ENCODE peak calls at places on chromosomes 3 and 15, in seven cellular contexts. T, Q, G, J, Y, K and F are unnamed samples.

GRCh38 chr3:48558446-48559134 is 2.0 kb upstream of the PFKFB4 start:
- DNase-seq in K (peak), G (no peak), J (no peak), T (no peak), Q (no peak), Y (no peak), F (no peak)

GRCh38 chr3:159528251-159528895 is 460.3 kb upstream of the IL12A start:
- DNase-seq in T (no peak), Q (no peak), K (no peak), G (no peak), J (no peak), Y (no peak), F (no peak)

GRCh38 chr3:8318002-8318649 is 183.5 kb upstream of the LMCD1 start:
- DNase-seq in K (no peak), Y (peak), J (peak), Q (no peak), T (no peak), G (peak), F (no peak)

GRCh38 chr3:46853441-46854410 is 9.5 kb downstream of the MYL3 start:
- DNase-seq in Y (no peak), T (no peak), K (no peak), Q (no peak), J (no peak), G (no peak), F (no peak)

GRCh38 chr15:51878446-51879386 is 49.3 kb downstream of the TMOD3 start:
- DNase-seq in T (no peak), Y (peak), Q (no peak), K (peak), J (peak), G (peak), F (no peak)

GRCh38 chr3:125107384-125107783 is 51.6 kb upstream of the HEG1 start:
- DNase-seq in Y (no peak), Q (no peak), T (no peak), G (no peak), J (no peak), K (no peak), F (no peak)

GRCh38 chr3:183542355-183542754 is 13.2 kb downstream of the KLHL6 start:
- DNase-seq in Y (no peak), Q (no peak), T (no peak), G (no peak), K (no peak), J (no peak), F (no peak)

GRCh38 chr15:46766021-46766420 is 951.3 kb upstream of the SEMA6D start:
- DNase-seq in T (no peak), G (no peak), Q (no peak), Y (no peak), J (peak), K (no peak), F (no peak)

GRCh38 chr3:8110966-8111798 is 390.4 kb upstream of the LMCD1 start:
- DNase-seq in K (peak), T (peak), J (peak), G (peak), Y (peak), Q (peak), F (peak)

GRCh38 chr3:5694267-5694666 is 506.8 kb downstream of the EDEM1 start:
- DNase-seq in G (no peak), K (no peak), Y (no peak), T (no peak), J (no peak), Q (no peak), F (no peak)

GRCh38 chr3:71117572-71118247 is 465.8 kb downstream of the FOXP1 start:
- DNase-seq in G (peak), J (no peak), K (no peak), T (no peak), Y (peak), Q (no peak), F (no peak)

GRCh38 chr15:94306700-94307650 is 75.6 kb downstream of the MCTP2 start:
- DNase-seq in J (no peak), K (peak), G (peak), Y (peak), Q (no peak), T (no peak), F (no peak)

GRCh38 chr15:62665449-62665848 is 377.1 kb upstream of the TPM1 start:
- DNase-seq in T (no peak), Q (no peak), K (no peak), Y (peak), J (peak), G (peak), F (no peak)

GRCh38 chr15:84725001-84725491 is 9.1 kb upstream of the SEC11A start:
- DNase-seq in T (no peak), J (peak), Y (no peak), K (peak), G (peak), Q (no peak), F (no peak)

GRCh38 chr3:169661567-169662214 is 1.8 kb downstream of the MECOM start:
- DNase-seq in Y (peak), J (peak), Q (peak), T (peak), K (peak), G (peak), F (peak)

GRCh38 chr15:28896944-28897343 is 11.2 kb downstream of the APBA2 start:
- DNase-seq in Q (no peak), K (peak), Y (peak), T (no peak), J (no peak), G (peak), F (no peak)

GRCh38 chr15:31365655-31366127 is 39.1 kb downstream of the KLF13 start:
- DNase-seq in K (peak), T (peak), J (peak), Y (peak), Q (peak), G (peak), F (peak)

GRCh38 chr3:141542989-141543388 is 56.2 kb downstream of the RASA2 start:
- DNase-seq in T (no peak), K (no peak), G (no peak), Y (no peak), Q (no peak), J (no peak), F (no peak)

GRCh38 chr3:9703736-9704342 is at the start of gene CPNE9:
- DNase-seq in G (no peak), J (no peak), T (peak), K (peak), Q (no peak), Y (no peak), F (peak)

GRCh38 chr3:48776854-48777253 is 59.8 kb upstream of the IP6K2 start:
- DNase-seq in Q (no peak), K (no peak), G (no peak), T (no peak), J (no peak), Y (no peak), F (no peak)

GRCh38 chr15:70799667-70800450 is 36.5 kb upstream of the UACA start:
- DNase-seq in T (no peak), Y (peak), K (no peak), G (peak), J (no peak), Q (no peak), F (no peak)

GRCh38 chr15:69098688-69099087 is 61.7 kb upstream of the GLCE start:
- DNase-seq in T (no peak), K (no peak), Y (no peak), G (no peak), Q (no peak), J (no peak), F (no peak)

GRCh38 chr15:85750319-85750806 is 44.4 kb downstream of the KLHL25 start:
- DNase-seq in Q (no peak), J (peak), T (peak), Y (no peak), G (peak), K (no peak), F (no peak)

GRCh38 chr15:29040367-29040745 is 154.6 kb downstream of the APBA2 start:
- DNase-seq in Q (peak), T (no peak), J (no peak), G (peak), K (no peak), Y (no peak), F (no peak)

GRCh38 chr15:88465633-88466219 is 1.5 kb downstream of the MRPL46 start:
- DNase-seq in K (peak), G (peak), T (no peak), J (peak), Q (no peak), Y (peak), F (no peak)

GRCh38 chr3:11601446-11602241 is 42.1 kb downstream of the VGLL4 start:
- DNase-seq in Y (peak), Q (no peak), J (peak), T (peak), G (peak), K (peak), F (no peak)

GRCh38 chr15:51286816-51287215 is 51.6 kb downstream of the CYP19A1 start:
- DNase-seq in J (peak), T (peak), Y (no peak), K (peak), Q (no peak), G (no peak), F (no peak)

GRCh38 chr15:77454265-77454664 is 33.6 kb downstream of the HMG20A start:
- DNase-seq in K (no peak), J (no peak), T (no peak), Q (no peak), G (peak), Y (no peak), F (no peak)

GRCh38 chr15:40398413-40398873 is 7.2 kb upstream of the IVD start:
- DNase-seq in K (no peak), J (no peak), T (no peak), Y (no peak), Q (no peak), G (no peak), F (no peak)

GRCh38 chr3:183502782-183503181 is 52.7 kb downstream of the KLHL6 start:
- DNase-seq in J (no peak), Q (no peak), K (peak), G (no peak), T (no peak), Y (no peak), F (no peak)

GRCh38 chr15:26439681-26440080 is 333.2 kb downstream of the GABRB3 start:
- DNase-seq in G (no peak), Q (no peak), J (no peak), Y (no peak), K (no peak), T (no peak), F (no peak)

GRCh38 chr3:78906245-78906644 is 861.6 kb downstream of the ROBO1 start:
- DNase-seq in K (no peak), Y (no peak), G (no peak), J (no peak), Q (no peak), T (no peak), F (no peak)

GRCh38 chr3:149830902-149831301 is 17.9 kb downstream of the RNF13 start:
- DNase-seq in K (no peak), T (no peak), Y (no peak), G (no peak), Q (no peak), J (no peak), F (no peak)

GRCh38 chr15:41256577-41257038 is 25.5 kb downstream of the CHP1 start:
- DNase-seq in Q (no peak), T (no peak), J (no peak), Y (no peak), K (no peak), G (no peak), F (no peak)

GRCh38 chr3:105755121-105755886 is 113.5 kb downstream of the CBLB start:
- DNase-seq in Q (no peak), G (no peak), K (no peak), T (no peak), J (peak), Y (no peak), F (no peak)

GRCh38 chr15:66524801-66525200 is 19.7 kb downstream of the ZWILCH start:
- DNase-seq in J (no peak), K (no peak), T (no peak), Y (no peak), G (no peak), Q (no peak), F (no peak)

GRCh38 chr3:23594897-23595670 is 210.7 kb upstream of the UBE2E1 start:
- DNase-seq in T (no peak), Y (peak), K (no peak), Q (no peak), J (no peak), G (peak), F (no peak)

GRCh38 chr15:56739474-56739873 is 6.2 kb upstream of the ZNF280D start:
- DNase-seq in T (no peak), G (no peak), Y (no peak), K (no peak), Q (no peak), J (no peak), F (no peak)

GRCh38 chr3:54905230-54905888 is 22.5 kb downstream of the LRTM1 start:
- DNase-seq in G (peak), Q (no peak), J (peak), T (no peak), K (peak), Y (no peak), F (no peak)

GRCh38 chr3:190557311-190557710 is 43.4 kb downstream of the IL1RAP start:
- DNase-seq in Q (no peak), K (no peak), T (no peak), J (no peak), Y (no peak), G (no peak), F (no peak)

GRCh38 chr3:190558316-190558715 is 44.4 kb downstream of the IL1RAP start:
- DNase-seq in T (no peak), G (no peak), K (no peak), Y (no peak), Q (no peak), J (no peak), F (no peak)

GRCh38 chr3:190552021-190552420 is 38.1 kb downstream of the IL1RAP start:
- DNase-seq in J (no peak), T (no peak), G (no peak), Q (no peak), Y (no peak), K (no peak), F (no peak)

GRCh38 chr3:190552969-190553759 is 39.3 kb downstream of the IL1RAP start:
- DNase-seq in Y (no peak), G (no peak), Q (no peak), K (no peak), T (peak), J (no peak), F (peak)

DNA sequence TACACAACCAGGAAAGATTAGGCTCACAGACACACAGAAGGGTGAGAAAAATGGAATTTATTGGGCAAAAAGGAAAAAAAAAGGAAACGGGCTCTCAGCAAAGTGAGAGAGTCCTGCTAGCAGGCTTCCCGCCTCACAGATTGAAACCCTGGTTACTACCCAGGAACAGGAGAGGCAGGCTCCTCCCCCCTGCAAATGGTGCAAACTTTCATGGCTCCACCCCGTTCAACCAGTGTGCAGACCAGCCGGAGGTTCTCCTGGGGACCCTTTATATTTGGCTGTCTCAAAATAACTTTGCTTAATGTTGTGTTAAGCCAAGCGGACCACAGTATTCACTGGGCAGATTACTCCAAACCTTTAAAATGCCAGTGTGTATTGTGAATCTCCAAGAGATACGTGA is 40.3 kb downstream of the IL1RAP start:
- DNase-seq in G (no peak), K (no peak), Q (no peak), T (peak), J (no peak), Y (no peak), F (no peak)
- H2AK5ac ChIP-seq in G (no peak), K (no peak), Q (no peak), T (no peak), J (no peak), Y (no peak), F (no peak)

DNA sequence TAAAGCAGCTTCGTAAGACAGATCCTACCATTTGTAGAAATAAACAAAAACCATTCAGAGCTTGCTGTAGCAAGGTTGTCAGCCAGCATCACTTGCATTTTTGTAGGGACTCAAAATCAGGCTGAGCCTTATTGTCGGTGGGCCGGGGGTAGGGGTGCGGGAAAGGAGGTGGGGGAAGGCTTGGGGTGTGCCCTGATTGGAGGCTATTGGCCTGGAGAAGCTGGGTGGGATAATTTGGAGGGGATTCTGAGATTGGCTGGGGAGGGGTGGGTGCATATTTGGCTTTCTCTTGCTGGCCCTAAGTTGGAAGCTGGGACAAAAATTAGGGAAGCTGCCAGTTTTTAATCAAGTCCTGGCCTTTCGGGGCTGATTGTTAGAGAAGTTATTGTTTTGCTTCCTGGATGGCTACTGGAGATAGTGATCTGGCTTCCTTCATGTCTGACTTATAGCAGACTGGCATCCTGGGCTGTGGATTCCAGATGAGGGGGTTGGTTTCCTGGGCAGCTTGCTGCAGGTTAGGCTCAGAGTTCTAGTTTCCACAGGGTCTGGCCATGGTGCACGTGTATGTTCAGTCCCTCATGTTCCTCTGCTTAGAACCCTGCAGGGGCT is 22.8 kb downstream of the STOML1 start:
- DNase-seq in T (no peak), K (no peak), Q (no peak), Y (no peak), G (no peak), J (no peak), F (no peak)
- H2AK5ac ChIP-seq in T (no peak), K (no peak), Q (no peak), Y (no peak), G (no peak), J (no peak), F (no peak)

DNA sequence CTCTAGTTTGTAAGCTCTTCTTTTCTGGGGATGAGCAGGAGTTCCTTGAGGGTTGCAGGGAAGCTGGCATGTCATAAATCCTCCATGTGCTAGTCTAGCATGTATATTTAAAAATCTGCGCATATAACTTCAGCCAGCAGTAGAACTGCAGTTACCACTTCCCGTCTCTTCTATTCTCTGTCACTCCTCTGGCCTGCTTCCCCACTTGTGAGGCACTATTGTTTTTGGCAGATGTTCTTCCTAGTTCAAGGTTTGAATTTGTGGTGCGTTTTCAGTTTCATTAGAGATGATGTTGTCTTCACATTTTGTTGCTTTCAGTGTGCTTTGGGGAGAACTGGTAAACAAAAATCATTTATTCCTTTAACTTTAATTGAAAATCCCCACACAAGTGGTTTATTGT is 169.1 kb upstream of the ZPLD1 start:
- DNase-seq in G (no peak), J (no peak), T (no peak), Y (no peak), K (no peak), Q (no peak), F (no peak)
- H2AK5ac ChIP-seq in G (no peak), J (no peak), T (no peak), Y (no peak), K (no peak), Q (no peak), F (no peak)

DNA sequence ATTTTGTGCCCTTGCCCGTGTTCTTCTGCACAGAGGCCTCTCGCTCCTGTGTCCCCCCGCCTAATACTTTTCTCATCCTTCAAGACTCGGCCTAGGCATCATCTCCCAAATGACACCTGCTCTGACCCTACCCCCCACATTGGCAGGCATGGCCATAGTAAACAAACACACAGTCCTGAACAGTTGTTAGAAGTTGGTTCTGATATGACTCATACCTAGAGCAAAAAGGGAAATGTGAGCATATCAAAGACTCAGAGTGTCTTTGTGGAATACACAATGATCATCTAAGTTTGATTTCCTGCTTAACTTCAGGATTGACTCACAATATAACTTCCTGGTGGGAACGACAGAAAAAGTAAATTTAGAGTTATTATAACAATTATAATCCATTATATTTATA is 120.5 kb downstream of the POLR2M start:
- DNase-seq in G (no peak), T (no peak), Y (no peak), K (no peak), J (no peak), Q (no peak), F (no peak)
- H2AK5ac ChIP-seq in G (no peak), T (no peak), Y (no peak), K (no peak), J (no peak), Q (no peak), F (no peak)

GRCh38 chr15:100332231-100332630 is 9.5 kb downstream of the ADAMTS17 start:
- DNase-seq in Y (no peak), G (no peak), T (no peak), J (no peak), K (no peak), Q (no peak), F (no peak)

GRCh38 chr15:100330221-100330620 is 11.6 kb downstream of the ADAMTS17 start:
- DNase-seq in T (peak), Q (no peak), K (no peak), G (no peak), Y (no peak), J (no peak), F (no peak)

GRCh38 chr15:100332721-100333120 is 9.1 kb downstream of the ADAMTS17 start:
- DNase-seq in Y (no peak), K (no peak), T (no peak), Q (no peak), G (no peak), J (no peak), F (no peak)

GRCh38 chr15:100330629-100331215 is 11.1 kb downstream of the ADAMTS17 start:
- DNase-seq in T (peak), Y (no peak), Q (no peak), J (no peak), G (no peak), K (no peak), F (no peak)

GRCh38 chr15:100328796-100329195 is 13.0 kb downstream of the ADAMTS17 start:
- DNase-seq in T (peak), Y (no peak), Q (no peak), J (no peak), G (no peak), K (no peak), F (no peak)
- H2AK5ac ChIP-seq in T (no peak), Y (no peak), Q (no peak), J (no peak), G (no peak), K (no peak), F (no peak)